ENCODE peak calls at places on chromosomes 7 and 10, in nine cellular contexts. X, A, N, S, I, V, H, T and G are unnamed samples.

GRCh38 chr7:141071260-141071854 is 2.5 kb upstream of the TMEM178B start:
- DNase-seq in H (peak; percentile 10), X (peak; percentile 32), T (no peak), N (peak; percentile 4), V (peak; percentile 88), A (no peak), I (peak; percentile 35), S (no peak), G (no peak)

GRCh38 chr7:26182283-26182682 is 18.3 kb downstream of the HNRNPA2B1 start:
- DNase-seq in T (no peak), I (no peak), H (no peak), X (no peak), V (peak; percentile 76), N (no peak), S (no peak), A (no peak), G (no peak)

GRCh38 chr10:7696545-7696944 is 6.6 kb upstream of the ITIH2 start:
- DNase-seq in V (no peak), H (no peak), T (no peak), S (no peak), X (no peak), A (no peak), N (peak; percentile 8), I (no peak), G (peak; percentile 48)

GRCh38 chr7:66323114-66323513 is 118.0 kb downstream of the TPST1 start:
- DNase-seq in X (no peak), N (no peak), H (no peak), T (no peak), I (no peak), S (no peak), V (no peak), A (no peak), G (no peak)

GRCh38 chr10:78756604-78757442 is 311.9 kb upstream of the ZMIZ1 start:
- DNase-seq in N (peak; percentile 99), S (no peak), X (peak; percentile 90), A (peak; percentile 99), T (peak; percentile 89), V (peak; percentile 95), I (no peak), H (peak; percentile 50), G (peak; percentile 94)

GRCh38 chr10:17848646-17849045 is 39.5 kb downstream of the MRC1 start:
- DNase-seq in X (no peak), I (no peak), T (no peak), A (no peak), S (no peak), V (no peak), N (no peak), H (no peak), G (no peak)

GRCh38 chr7:73828107-73828803 is 2.5 kb upstream of the CLDN4 start:
- DNase-seq in S (no peak), X (peak; percentile 89), H (peak; percentile 86), I (no peak), V (peak; percentile 76), A (peak; percentile 73), N (peak; percentile 63), T (peak; percentile 45), G (peak; percentile 71)

GRCh38 chr7:36360244-36360643 is 29.4 kb upstream of the ANLN start:
- DNase-seq in X (no peak), A (no peak), I (no peak), H (no peak), V (no peak), N (no peak), T (no peak), S (no peak), G (no peak)

GRCh38 chr10:77899080-77899477 is 27.5 kb downstream of the DLG5 start:
- DNase-seq in S (no peak), T (no peak), A (no peak), V (peak; percentile 69), N (peak; percentile 88), X (no peak), I (no peak), H (peak; percentile 77), G (peak; percentile 95)

GRCh38 chr7:52100-52499 is 140.3 kb upstream of the FAM20C start:
- DNase-seq in X (no peak), H (no peak), T (no peak), I (no peak), V (peak; percentile 15), S (no peak), N (no peak), A (no peak), G (no peak)

GRCh38 chr10:52568309-52568708 is 204.3 kb downstream of the MBL2 start:
- DNase-seq in X (no peak), A (peak; percentile 6), S (no peak), V (no peak), H (no peak), T (no peak), I (no peak), N (peak; percentile 84), G (no peak)

GRCh38 chr7:72032934-72033333 is 379.2 kb downstream of the CALN1 start:
- DNase-seq in S (no peak), T (no peak), H (no peak), I (no peak), N (no peak), X (no peak), V (peak; percentile 68), A (no peak), G (no peak)

GRCh38 chr7:28599411-28599810 is 187.1 kb downstream of the CREB5 start:
- DNase-seq in S (no peak), I (no peak), N (no peak), X (no peak), T (no peak), H (no peak), A (no peak), V (no peak), G (no peak)
- H3K4me3 ChIP-seq in S (no peak overlapping the region), I (no peak overlapping the region), N (no peak overlapping the region), X (no peak overlapping the region), T (no peak overlapping the region), H (no peak overlapping the region), A (no peak overlapping the region), V (no peak overlapping the region), G (no peak overlapping the region)

DNA sequence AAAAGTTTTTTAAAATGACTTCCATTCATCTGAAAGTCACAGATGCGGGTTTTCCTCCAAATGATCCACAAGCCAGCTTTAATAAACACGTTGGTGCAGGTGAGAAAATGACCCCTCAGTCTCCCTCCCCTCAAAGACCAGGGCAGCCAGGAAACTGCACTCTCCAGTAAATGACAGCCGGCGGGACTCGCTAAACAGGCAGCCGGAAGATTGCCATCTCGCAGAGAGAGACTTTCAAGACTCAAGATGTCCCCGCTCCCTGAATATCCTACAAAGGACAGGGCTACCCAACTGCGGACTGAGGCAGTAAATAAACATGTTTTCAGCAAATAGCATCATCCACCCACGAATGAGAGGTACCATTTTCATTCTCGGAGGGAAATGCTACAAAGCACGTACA is 116.8 kb downstream of the DIP2C start:
- DNase-seq in I (no peak), V (peak; percentile 42), A (no peak), H (no peak), S (no peak), N (no peak), T (no peak), X (no peak), G (no peak)
- H3K36me3 ChIP-seq in I (no peaks in the 10 kb centered on the region), V (no peaks in the 10 kb centered on the region), A (no peaks in the 10 kb centered on the region), H (no peaks in the 10 kb centered on the region), S (no peaks in the 10 kb centered on the region), N (no peaks in the 10 kb centered on the region), T (no peaks in the 10 kb centered on the region), X (no peaks in the 10 kb centered on the region), G (no peaks in the 10 kb centered on the region)

GRCh38 chr7:158258411-158259130 is 329.1 kb downstream of the PTPRN2 start:
- DNase-seq in N (no peak), I (no peak), X (no peak), T (no peak), S (peak; percentile 23), V (no peak), A (no peak), H (no peak), G (no peak)

GRCh38 chr7:158255558-158255957 is 332.1 kb downstream of the PTPRN2 start:
- DNase-seq in V (no peak), S (no peak), N (no peak), X (no peak), I (no peak), H (no peak), T (no peak), A (no peak), G (no peak)

GRCh38 chr7:158257516-158258410 is 329.9 kb downstream of the PTPRN2 start:
- DNase-seq in N (no peak), S (peak; percentile 36), H (no peak), I (no peak), X (no peak), V (no peak), A (no peak), T (no peak), G (no peak)

GRCh38 chr7:158256091-158256816 is 331.4 kb downstream of the PTPRN2 start:
- DNase-seq in I (no peak), N (no peak), V (no peak), S (peak; percentile 18), T (no peak), A (no peak), H (no peak), X (no peak), G (no peak)

GRCh38 chr7:158257001-158257400 is 330.6 kb downstream of the PTPRN2 start:
- DNase-seq in H (no peak), X (no peak), T (no peak), A (no peak), I (no peak), N (no peak), V (no peak), S (peak; percentile 17), G (no peak)
- H3K9me3 ChIP-seq in H (no peaks in the 10 kb centered on the region), X (no peaks in the 10 kb centered on the region), T (peaks cover 10% of the 10 kb centered on the region), A (peaks cover 8% of the 10 kb centered on the region), I (no peaks in the 10 kb centered on the region), N (no peaks in the 10 kb centered on the region), V (no peaks in the 10 kb centered on the region), S (no peaks in the 10 kb centered on the region), G (no peaks in the 10 kb centered on the region)

GRCh38 chr10:113320980-113321379 is 231.9 kb upstream of the HABP2 start:
- DNase-seq in I (no peak), N (no peak), H (no peak), S (no peak), X (no peak), V (no peak), T (no peak), A (no peak), G (no peak)
- H3K4me3 ChIP-seq in I (no peak overlapping the region), N (no peak overlapping the region), H (no peak overlapping the region), S (no peak overlapping the region), X (no peak overlapping the region), V (no peak overlapping the region), T (no peak overlapping the region), A (no peak overlapping the region), G (no peak overlapping the region)

DNA sequence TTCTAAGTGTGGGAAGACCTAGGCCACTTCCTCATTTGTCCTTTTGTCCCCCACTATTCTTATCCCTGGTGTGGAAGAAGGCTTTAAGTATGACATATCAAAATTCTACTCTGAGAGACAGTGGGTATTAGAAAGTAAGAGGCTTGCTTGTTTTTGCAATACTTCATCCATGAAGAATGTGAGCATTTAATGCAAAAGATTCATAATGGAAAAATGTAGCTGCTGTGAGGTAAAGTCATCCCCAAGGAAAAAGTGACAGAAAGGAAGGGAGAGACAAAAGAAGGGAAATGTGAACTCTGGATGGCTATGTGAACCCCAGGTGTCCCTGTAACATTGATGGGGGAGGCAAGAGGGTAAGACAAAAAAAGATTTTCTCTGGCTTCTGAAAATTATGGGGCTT is 607.5 kb downstream of the SORCS1 start:
- DNase-seq in S (no peak), N (peak; percentile 58), A (no peak), T (no peak), H (no peak), X (no peak), V (no peak), I (no peak), G (no peak)
- H3K36me3 ChIP-seq in S (no peaks in the 10 kb centered on the region), N (no peaks in the 10 kb centered on the region), A (no peaks in the 10 kb centered on the region), T (no peaks in the 10 kb centered on the region), H (no peaks in the 10 kb centered on the region), X (no peaks in the 10 kb centered on the region), V (no peaks in the 10 kb centered on the region), I (no peaks in the 10 kb centered on the region), G (no peaks in the 10 kb centered on the region)

GRCh38 chr10:42421812-42422211 is 216.6 kb downstream of the ZNF33B start:
- DNase-seq in I (no peak), N (no peak), V (no peak), X (no peak), A (no peak), T (no peak), S (no peak), H (no peak), G (no peak)
- H3K9me3 ChIP-seq in I (no peaks in the 10 kb centered on the region), N (no peaks in the 10 kb centered on the region), V (no peaks in the 10 kb centered on the region), X (no peaks in the 10 kb centered on the region), A (no peaks in the 10 kb centered on the region), T (no peaks in the 10 kb centered on the region), S (no peaks in the 10 kb centered on the region), H (no peaks in the 10 kb centered on the region), G (no peaks in the 10 kb centered on the region)